ENCODE peak calls at places on chromosomes 5 and 9, in nine cellular contexts. G is GM23338; I is NT2/D1; N is left ventricle myocardium inferior; Z is CD8-positive, alpha-beta T cell; J is thoracic aorta; O is MM.1S; R is breast epithelium; X is heart left ventricle. C is an unnamed sample. For H3K36me3, the result is how much of the 10 kb centered on the place peaks cover.

GRCh38 chr5:158414780-158415179 is 555.8 kb upstream of the CLINT1 start:
- DNase-seq in N (no peak), J (no peak), Z (no peak), O (no peak), I (no peak), G (no peak), X (no peak), R (no peak), C (no peak)

GRCh38 chr9:127450170-127450830 is 906 bp downstream of the RPL12 start:
- DNase-seq in G (no peak), R (no peak), O (no peak), I (no peak), J (no peak), Z (no peak), N (no peak), X (no peak), C (no peak)

GRCh38 chr5:173829826-173830225 is 58.3 kb upstream of the CPEB4 start:
- DNase-seq in N (no peak), G (no peak), O (no peak), X (no peak), J (no peak), Z (no peak), I (no peak), R (no peak), C (no peak)

GRCh38 chr9:93886911-93887310 is 68.2 kb downstream of the BARX1 start:
- DNase-seq in Z (no peak), N (no peak), X (no peak), I (no peak), O (no peak), R (no peak), J (no peak), G (no peak), C (no peak)

GRCh38 chr9:76223749-76224340 is 170.4 kb downstream of the RFK start:
- DNase-seq in Z (no peak), R (no peak), J (no peak), X (no peak), G (no peak), N (no peak), I (no peak), O (no peak), C (no peak)

GRCh38 chr9:83066771-83067170 is 3.8 kb upstream of the RASEF start:
- DNase-seq in R (no peak), O (no peak), G (no peak), Z (no peak), X (no peak), N (no peak), I (no peak), J (no peak), C (no peak)

GRCh38 chr9:801399-802071 is 40.0 kb upstream of the DMRT1 start:
- DNase-seq in O (no peak), J (no peak), G (no peak), N (no peak), Z (no peak), R (no peak), X (no peak), I (no peak), C (no peak)

GRCh38 chr5:93677344-93678021 is 63.9 kb downstream of the POU5F2 start:
- DNase-seq in O (no peak), R (no peak), Z (no peak), J (no peak), N (peak), X (peak), I (peak), G (peak), C (peak)

GRCh38 chr9:128396970-128397613 is 23.6 kb upstream of the CERCAM start:
- DNase-seq in O (no peak), X (peak), J (no peak), Z (no peak), N (peak), G (peak), R (no peak), I (no peak), C (no peak)

GRCh38 chr5:123755587-123756324 is 243.8 kb downstream of the CSNK1G3 start:
- DNase-seq in J (no peak), O (no peak), X (no peak), I (no peak), Z (no peak), R (no peak), N (no peak), G (no peak), C (no peak)

GRCh38 chr9:124066783-124067563 is 55.4 kb downstream of the LHX2 start:
- DNase-seq in N (no peak), R (no peak), O (no peak), I (no peak), J (no peak), G (no peak), X (no peak), Z (no peak), C (no peak)

GRCh38 chr5:72147601-72148000 is 40.3 kb downstream of the MAP1B start:
- DNase-seq in X (no peak), R (no peak), J (no peak), G (no peak), O (no peak), N (no peak), I (no peak), Z (no peak), C (no peak)

GRCh38 chr5:72144762-72145161 is 37.5 kb downstream of the MAP1B start:
- DNase-seq in I (no peak), J (no peak), R (no peak), X (no peak), G (no peak), O (no peak), Z (no peak), N (no peak), C (no peak)

GRCh38 chr5:72141440-72142271 is 34.4 kb downstream of the MAP1B start:
- DNase-seq in X (no peak), O (no peak), Z (no peak), N (no peak), G (no peak), I (no peak), R (no peak), J (peak), C (no peak)

GRCh38 chr5:72146056-72146455 is 38.8 kb downstream of the MAP1B start:
- DNase-seq in O (no peak), R (no peak), Z (no peak), J (no peak), G (no peak), I (no peak), N (no peak), X (no peak), C (no peak)

GRCh38 chr5:72145351-72145750 is 38.1 kb downstream of the MAP1B start:
- DNase-seq in G (no peak), R (no peak), O (no peak), Z (no peak), X (no peak), I (no peak), J (no peak), N (no peak), C (no peak)
- H3K36me3 ChIP-seq in G (under half), R (under half), O (under half), Z (under half), X (under half), I (half or more), J (under half), N (under half), C (under half)

DNA sequence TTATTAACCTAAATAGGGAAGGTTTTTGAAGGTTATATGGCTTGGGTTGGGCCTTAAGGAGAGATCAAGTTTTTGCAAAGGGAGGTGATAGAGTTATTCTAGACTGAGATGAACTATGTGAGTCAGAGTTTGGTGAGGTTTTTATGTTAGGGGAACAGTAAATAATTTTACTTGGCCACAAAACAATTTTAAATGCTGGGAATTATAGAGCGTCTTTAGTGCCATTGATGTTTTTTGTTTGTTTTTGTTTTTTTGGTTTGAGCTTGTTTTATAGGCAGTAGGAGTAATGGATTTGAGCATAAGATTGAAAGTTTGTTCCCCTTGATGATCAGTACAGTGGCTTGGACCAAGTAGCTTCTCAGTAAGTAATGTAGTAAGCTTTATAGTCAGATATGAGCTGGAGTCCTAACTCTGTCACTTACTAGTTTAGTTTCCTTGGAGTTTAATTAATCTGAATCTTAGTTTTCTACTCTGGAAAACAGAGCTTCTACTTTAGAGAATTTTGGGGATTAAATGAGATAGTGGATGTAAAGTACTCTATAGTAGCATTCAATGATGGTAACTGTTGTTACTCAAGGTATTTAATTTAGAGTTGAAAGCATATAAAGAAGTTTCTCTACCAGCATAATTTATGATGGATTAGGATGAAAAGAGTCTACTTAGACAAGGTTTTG is 2.9 kb downstream of the NAA35 start:
- DNase-seq in O (no peak), Z (no peak), J (no peak), R (no peak), I (no peak), G (no peak), X (no peak), N (no peak), C (no peak)
- H3K36me3 ChIP-seq in O (under half), Z (under half), J (under half), R (under half), I (half or more), G (under half), X (half or more), N (under half), C (under half)

GRCh38 chr9:109068764-109069163 is 51.0 kb downstream of the TMEM245 start:
- DNase-seq in N (no peak), Z (no peak), I (no peak), O (no peak), X (no peak), G (no peak), R (no peak), J (no peak), C (no peak)

GRCh38 chr9:109072810-109073435 is 46.8 kb downstream of the TMEM245 start:
- DNase-seq in R (no peak), I (no peak), J (no peak), G (no peak), Z (no peak), N (no peak), O (no peak), X (no peak), C (no peak)

GRCh38 chr9:109074236-109074889 is 45.4 kb downstream of the TMEM245 start:
- DNase-seq in N (no peak), O (no peak), J (no peak), G (no peak), Z (no peak), X (no peak), R (no peak), I (no peak), C (no peak)

GRCh38 chr9:109072133-109072692 is 47.5 kb downstream of the TMEM245 start:
- DNase-seq in O (no peak), Z (no peak), X (no peak), I (no peak), N (no peak), R (no peak), G (no peak), J (no peak), C (no peak)
- H3K36me3 ChIP-seq in O (under half), Z (under half), X (half or more), I (half or more), N (half or more), R (under half), G (under half), J (under half), C (under half)

GRCh38 chr5:172389578-172390112 is 64.7 kb downstream of the SH3PXD2B start:
- DNase-seq in Z (no peak), O (no peak), J (no peak), N (no peak), I (no peak), X (no peak), G (no peak), R (no peak), C (no peak)
- H3K36me3 ChIP-seq in Z (under half), O (under half), J (under half), N (under half), I (half or more), X (under half), G (under half), R (under half), C (under half)

GRCh38 chr9:137778914-137779313 is 98.7 kb upstream of the CACNA1B start:
- DNase-seq in J (no peak), I (no peak), X (no peak), R (no peak), N (no peak), G (no peak), O (no peak), Z (no peak), C (no peak)
- H3K36me3 ChIP-seq in J (half or more), I (half or more), X (half or more), R (under half), N (half or more), G (under half), O (under half), Z (half or more), C (half or more)

DNA sequence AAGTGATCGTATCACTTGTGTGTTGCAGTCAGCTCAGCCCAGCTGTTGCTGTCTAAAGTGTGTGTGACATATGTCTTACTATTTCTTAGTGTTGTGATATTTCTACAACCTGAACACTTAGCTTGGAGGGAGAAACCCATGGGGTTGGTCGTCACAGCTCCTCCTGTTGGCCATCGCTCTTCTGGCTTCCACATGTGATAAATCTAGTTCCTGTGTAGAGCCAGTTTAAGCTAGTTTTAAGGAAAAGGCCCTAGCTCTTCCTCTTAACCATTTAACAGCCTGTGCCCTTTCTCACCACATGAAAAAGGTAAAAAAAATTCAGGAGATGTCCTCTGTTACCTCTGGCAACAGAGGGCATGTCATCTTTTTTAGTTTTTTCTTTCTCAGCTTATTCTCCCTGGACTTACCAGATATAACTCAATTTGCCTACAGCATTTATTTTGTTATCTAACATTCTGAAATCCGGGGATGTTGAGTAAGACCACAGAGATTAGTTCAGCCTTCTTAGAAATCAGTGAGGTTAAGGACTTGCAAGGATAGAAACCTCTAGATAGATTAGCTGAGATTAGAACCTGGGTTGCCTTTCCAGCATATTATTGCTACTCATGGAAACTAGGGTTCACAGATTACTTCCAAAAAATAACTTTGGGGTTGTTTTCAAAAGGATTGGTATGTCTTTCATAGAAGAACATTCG is 100.4 kb downstream of the GAPVD1 start:
- DNase-seq in N (no peak), G (peak), I (no peak), O (no peak), R (no peak), X (no peak), Z (no peak), J (no peak), C (no peak)
- H3K36me3 ChIP-seq in N (half or more), G (under half), I (half or more), O (under half), R (under half), X (half or more), Z (under half), J (under half), C (under half)

DNA sequence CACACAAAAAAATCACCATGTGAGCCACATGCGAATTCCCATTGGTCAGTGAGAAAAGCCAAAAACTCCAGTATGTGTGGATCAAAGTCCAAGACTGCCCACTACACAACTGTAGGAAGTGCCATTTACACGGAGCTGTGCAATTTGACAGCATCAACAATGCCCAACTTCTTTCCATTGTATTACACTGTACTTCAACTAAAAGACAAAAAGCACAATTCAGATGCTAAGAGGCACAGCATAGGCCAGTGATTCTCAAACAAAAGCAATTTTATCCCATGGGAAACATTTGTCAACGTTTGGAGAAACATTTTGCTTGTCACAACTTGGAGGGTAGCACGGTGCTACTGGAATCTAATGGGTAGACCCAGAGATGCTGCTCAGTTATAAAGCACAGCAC is 39.8 kb downstream of the IARS1 start:
- DNase-seq in Z (no peak), G (no peak), J (no peak), N (no peak), X (no peak), R (no peak), O (no peak), I (no peak), C (no peak)
- H3K36me3 ChIP-seq in Z (half or more), G (half or more), J (half or more), N (half or more), X (half or more), R (under half), O (under half), I (half or more), C (under half)